ENCODE peak calls at places on chromosomes 5 and 9, in ten cellular contexts. Z is small intestine; U is HT1080; A is amniotic stem cell; X is B cell; G is HEK293T; N is Panc1; V is GM20000; T is CD8-positive, alpha-beta T cell; J is substantia nigra. Q is an unnamed sample.
A peak's percentile ranks its signal among the peaks of the same experiment; 100 is the strongest.

GRCh38 chr5:1804001-1804690 is 2.9 kb downstream of the NDUFS6 start:
- DNase-seq in Z (no peak), U (no peak), A (no peak), X (no peak), G (no peak), N (no peak), V (no peak), T (no peak), J (no peak), Q (no peak)

GRCh38 chr9:35756743-35757526 is 2.9 kb upstream of the MSMP start:
- DNase-seq in Z (peak; percentile 82), U (no peak), A (no peak), X (peak; percentile 87), G (no peak), N (no peak), V (peak; percentile 82), T (peak; percentile 84), J (peak; percentile 49), Q (peak; percentile 62)

GRCh38 chr5:122999947-123000563 is 36.5 kb downstream of the PPIC start:
- DNase-seq in Z (no peak), U (peak; percentile 25), A (no peak), X (peak; percentile 70), G (peak; percentile 59), N (peak; percentile 17), V (peak; percentile 69), T (no peak), J (no peak), Q (peak; percentile 6)

GRCh38 chr5:150059623-150060022 is 26.7 kb downstream of the CSF1R start:
- DNase-seq in Z (no peak), U (no peak), A (no peak), X (no peak), G (no peak), N (no peak), V (no peak), T (no peak), J (no peak), Q (no peak)

GRCh38 chr5:139076117-139076516 is 122.1 kb downstream of the SIL1 start:
- DNase-seq in Z (no peak), U (no peak), A (no peak), X (no peak), G (no peak), N (no peak), V (no peak), T (no peak), J (no peak), Q (no peak)

GRCh38 chr5:9197881-9198260 is 348.0 kb downstream of the SEMA5A start:
- DNase-seq in Z (no peak), U (peak; percentile 58), A (no peak), X (no peak), G (no peak), N (no peak), V (peak; percentile 56), T (no peak), J (no peak), Q (no peak)

GRCh38 chr5:167916706-167917105 is 374.7 kb upstream of the WWC1 start:
- DNase-seq in Z (no peak), U (peak; percentile 68), A (no peak), X (no peak), G (no peak), N (no peak), V (no peak), T (no peak), J (no peak), Q (no peak)

GRCh38 chr9:123406691-123407536 is 50.9 kb downstream of the CRB2 start:
- DNase-seq in Z (no peak), U (no peak), A (no peak), X (no peak), G (no peak), N (no peak), V (no peak), T (no peak), J (no peak), Q (no peak)

Q was measured in HepG2.